ENCODE peak calls at places on chromosome 12, in eight cellular contexts. Y is suprapubic skin, E is BE2C, V is heart left ventricle, C is kidney epithelial cell, K is A549, S is neural progenitor cell, R is tibial artery. O is an unnamed sample.

GRCh38 chr12:94187351-94187750 is 39.0 kb downstream of the PLXNC1 start:
- DNase-seq in Y (no peak), E (no peak), V (no peak), C (no peak), K (no peak), S (no peak), R (no peak), O (no peak)

GRCh38 chr12:110555509-110556406 is 27.4 kb downstream of the PPTC7 start:
- DNase-seq in Y (no peak), E (no peak), V (no peak), C (no peak), K (no peak), S (no peak), R (no peak), O (peak)

GRCh38 chr12:12072064-12072760 is 1.5 kb downstream of the BCL2L14 start:
- DNase-seq in Y (no peak), E (no peak), V (no peak), C (no peak), K (no peak), S (no peak), R (no peak), O (no peak)

GRCh38 chr12:103503546-103504480 is 8.0 kb upstream of the C12orf42 start:
- DNase-seq in Y (no peak), E (peak), V (no peak), C (no peak), K (peak), S (peak), R (no peak), O (no peak)

GRCh38 chr12:65877836-65878235 is 53.6 kb downstream of the HMGA2 start:
- DNase-seq in Y (no peak), E (no peak), V (no peak), C (no peak), K (no peak), S (no peak), R (no peak), O (no peak)

GRCh38 chr12:67720383-67720856 is 71.9 kb downstream of the DYRK2 start:
- DNase-seq in Y (no peak), E (peak), V (peak), C (no peak), K (peak), S (no peak), R (peak), O (peak)

GRCh38 chr12:85781751-85782150 is 54.5 kb downstream of the RASSF9 start:
- DNase-seq in Y (no peak), E (no peak), V (no peak), C (no peak), K (no peak), S (no peak), R (no peak), O (no peak)

GRCh38 chr12:85805654-85806053 is 30.6 kb downstream of the RASSF9 start:
- DNase-seq in Y (no peak), E (no peak), V (no peak), C (no peak), K (no peak), S (no peak), R (no peak), O (no peak)

GRCh38 chr12:117596968-117597367 is 235.5 kb upstream of the NOS1 start:
- DNase-seq in Y (no peak), E (no peak), V (no peak), C (no peak), K (no peak), S (no peak), R (no peak), O (no peak)

GRCh38 chr12:16913832-16914490 is 308.0 kb upstream of the LMO3 start:
- DNase-seq in Y (no peak), E (no peak), V (no peak), C (no peak), K (peak), S (no peak), R (no peak), O (no peak)

GRCh38 chr12:51496907-51497306 is 72.3 kb downstream of the SLC4A8 start:
- DNase-seq in Y (no peak), E (no peak), V (no peak), C (no peak), K (no peak), S (no peak), R (no peak), O (no peak)

GRCh38 chr12:27344246-27344645 is 11.6 kb downstream of the BMAL2 start:
- DNase-seq in Y (no peak), E (no peak), V (no peak), C (no peak), K (no peak), S (no peak), R (no peak), O (no peak)

GRCh38 chr12:81259360-81259759 is 181.5 kb downstream of the ACSS3 start:
- DNase-seq in Y (no peak), E (no peak), V (no peak), C (no peak), K (no peak), S (no peak), R (no peak), O (no peak)

GRCh38 chr12:57521475-57522018 is 1.1 kb upstream of the MBD6 start:
- DNase-seq in Y (peak), E (peak), V (peak), C (no peak), K (peak), S (peak), R (peak), O (no peak)

GRCh38 chr12:78871566-78871965 is 7.0 kb downstream of the SYT1 start:
- DNase-seq in Y (no peak), E (no peak), V (no peak), C (no peak), K (no peak), S (no peak), R (no peak), O (no peak)

GRCh38 chr12:116026346-116026745 is 251.1 kb downstream of the MED13L start:
- DNase-seq in Y (no peak), E (no peak), V (no peak), C (no peak), K (no peak), S (no peak), R (no peak), O (no peak)

GRCh38 chr12:120109570-120110267 is 6.8 kb downstream of the RAB35 start:
- DNase-seq in Y (no peak), E (no peak), V (no peak), C (no peak), K (no peak), S (no peak), R (no peak), O (no peak)

GRCh38 chr12:117679776-117680175 is 289.0 kb downstream of the KSR2 start:
- DNase-seq in Y (no peak), E (no peak), V (no peak), C (no peak), K (no peak), S (no peak), R (no peak), O (peak)

GRCh38 chr12:48572326-48572725 is 2.5 kb upstream of the LALBA start:
- DNase-seq in Y (no peak), E (no peak), V (no peak), C (no peak), K (no peak), S (no peak), R (no peak), O (no peak)

GRCh38 chr12:45040977-45041376 is 9.9 kb downstream of the DBX2 start:
- DNase-seq in Y (no peak), E (no peak), V (no peak), C (no peak), K (no peak), S (no peak), R (no peak), O (no peak)

GRCh38 chr12:15393995-15394394 is 71.7 kb downstream of the PTPRO start:
- DNase-seq in Y (no peak), E (no peak), V (no peak), C (no peak), K (no peak), S (no peak), R (no peak), O (no peak)

GRCh38 chr12:104750061-104750460 is 208.0 kb downstream of the SLC41A2 start:
- DNase-seq in Y (no peak), E (no peak), V (peak), C (peak), K (no peak), S (no peak), R (no peak), O (peak)

GRCh38 chr12:20800160-20800559 is 10.3 kb upstream of the SLCO1B3 start:
- DNase-seq in Y (no peak), E (no peak), V (no peak), C (no peak), K (no peak), S (no peak), R (no peak), O (no peak)

GRCh38 chr12:65895759-65896656 is 71.7 kb downstream of the HMGA2 start:
- DNase-seq in Y (no peak), E (no peak), V (no peak), C (no peak), K (peak), S (peak), R (no peak), O (no peak)

GRCh38 chr12:91863702-91864101 is 281.9 kb downstream of the BTG1 start:
- DNase-seq in Y (no peak), E (no peak), V (no peak), C (no peak), K (no peak), S (no peak), R (no peak), O (no peak)

GRCh38 chr12:107472308-107472707 is 213.3 kb upstream of the PWP1 start:
- DNase-seq in Y (no peak), E (no peak), V (no peak), C (no peak), K (no peak), S (no peak), R (no peak), O (no peak)

GRCh38 chr12:848519-849191 is 96.3 kb downstream of the WNK1 start:
- DNase-seq in Y (no peak), E (no peak), V (no peak), C (no peak), K (no peak), S (no peak), R (no peak), O (no peak)

GRCh38 chr12:3055712-3056467 is 21.3 kb upstream of the TSPAN9 start:
- DNase-seq in Y (no peak), E (no peak), V (no peak), C (no peak), K (no peak), S (peak), R (no peak), O (no peak)

GRCh38 chr12:68406134-68406576 is 74.0 kb upstream of the MDM1 start:
- DNase-seq in Y (peak), E (no peak), V (peak), C (no peak), K (peak), S (peak), R (peak), O (peak)

GRCh38 chr12:75294797-75295196 is 35.3 kb downstream of the CAPS2 start:
- DNase-seq in Y (no peak), E (no peak), V (no peak), C (no peak), K (no peak), S (no peak), R (no peak), O (no peak)

GRCh38 chr12:75291014-75291413 is 39.1 kb downstream of the CAPS2 start:
- DNase-seq in Y (no peak), E (no peak), V (no peak), C (no peak), K (no peak), S (no peak), R (no peak), O (no peak)

GRCh38 chr12:75289678-75290200 is 40.4 kb downstream of the CAPS2 start:
- DNase-seq in Y (no peak), E (no peak), V (no peak), C (peak), K (peak), S (no peak), R (no peak), O (no peak)

DNA sequence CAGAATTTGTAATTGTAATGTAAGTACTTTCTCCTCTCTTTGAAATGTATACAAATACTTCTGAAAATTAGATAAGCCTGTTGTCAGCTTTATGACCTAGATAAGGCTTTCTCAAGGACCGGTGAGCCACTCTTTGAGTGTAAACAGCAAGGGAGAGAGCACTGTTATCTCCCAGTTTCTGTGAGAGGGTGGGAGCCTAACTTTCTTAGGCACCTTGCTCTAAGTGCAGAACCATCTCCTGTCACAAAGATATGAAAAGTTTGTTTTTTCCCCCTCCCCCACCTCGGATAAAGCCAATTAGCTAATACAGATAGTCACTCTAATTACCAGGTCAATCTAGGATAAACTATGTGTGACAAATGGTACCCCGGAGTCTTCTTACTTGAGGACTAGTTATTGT is 35.8 kb downstream of the CAPS2 start:
- DNase-seq in Y (no peak), E (no peak), V (no peak), C (no peak), K (no peak), S (no peak), R (no peak), O (no peak)
- TF ChIP-seq CTCF in Y (no peak), E (no peak), V (no peak), C (no peak), K (no peak), S (no peak), R (no peak), O (no peak)

GRCh38 chr12:89884917-89885316 is 176.3 kb upstream of the ATP2B1 start:
- DNase-seq in Y (no peak), E (no peak), V (no peak), C (no peak), K (no peak), S (peak), R (no peak), O (no peak)

GRCh38 chr12:89882051-89882450 is 173.4 kb upstream of the ATP2B1 start:
- DNase-seq in Y (no peak), E (no peak), V (no peak), C (no peak), K (no peak), S (peak), R (no peak), O (peak)

GRCh38 chr12:89882757-89883156 is 174.1 kb upstream of the ATP2B1 start:
- DNase-seq in Y (no peak), E (no peak), V (no peak), C (no peak), K (no peak), S (no peak), R (no peak), O (no peak)

GRCh38 chr12:89884365-89884915 is 175.8 kb upstream of the ATP2B1 start:
- DNase-seq in Y (no peak), E (no peak), V (no peak), C (no peak), K (no peak), S (peak), R (no peak), O (no peak)

GRCh38 chr12:89883630-89884364 is 175.2 kb upstream of the ATP2B1 start:
- DNase-seq in Y (no peak), E (no peak), V (no peak), C (no peak), K (no peak), S (peak), R (no peak), O (no peak)
- H3K4me3 ChIP-seq in Y (no peak), E (no peak), V (no peak), C (no peak), K (no peak), S (peak), R (no peak), O (no peak)

GRCh38 chr12:64670039-64670438 is 59.7 kb downstream of the RASSF3 start:
- DNase-seq in Y (no peak), E (no peak), V (no peak), C (no peak), K (no peak), S (no peak), R (no peak), O (no peak)
- TF ChIP-seq CTCF in Y (no peak), E (no peak), V (no peak), C (no peak), K (no peak), S (no peak), R (no peak), O (no peak)

DNA sequence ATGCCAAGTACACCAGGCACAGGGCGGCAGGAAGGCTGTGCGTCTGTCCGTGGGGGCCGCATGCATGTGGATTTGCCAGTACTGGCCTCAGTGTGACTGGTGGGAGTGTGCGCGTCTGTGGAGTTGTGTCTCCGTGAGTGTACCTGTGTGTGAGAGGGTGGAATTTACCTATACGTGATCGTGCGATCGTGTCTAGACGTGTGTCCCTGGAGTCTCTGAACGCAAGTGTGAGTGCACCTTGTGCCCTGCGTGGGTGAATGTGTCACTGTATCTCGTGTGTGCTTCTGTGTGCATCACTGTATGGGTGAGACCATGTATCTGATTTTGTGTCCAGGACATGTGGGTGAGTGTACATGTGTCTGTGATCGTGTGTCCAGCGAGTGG is 4.9 kb downstream of the LHX5 start:
- DNase-seq in Y (no peak), E (no peak), V (no peak), C (no peak), K (no peak), S (no peak), R (no peak), O (no peak)
- H3K4me3 ChIP-seq in Y (no peak), E (no peak), V (no peak), C (no peak), K (no peak), S (peak), R (no peak), O (no peak)

GRCh38 chr12:47141459-47141858 is 61.7 kb upstream of the AMIGO2 start:
- DNase-seq in Y (no peak), E (no peak), V (no peak), C (no peak), K (no peak), S (no peak), R (no peak), O (no peak)
- TF ChIP-seq CTCF in Y (no peak), E (no peak), V (no peak), C (no peak), K (no peak), S (no peak), R (no peak), O (no peak)

DNA sequence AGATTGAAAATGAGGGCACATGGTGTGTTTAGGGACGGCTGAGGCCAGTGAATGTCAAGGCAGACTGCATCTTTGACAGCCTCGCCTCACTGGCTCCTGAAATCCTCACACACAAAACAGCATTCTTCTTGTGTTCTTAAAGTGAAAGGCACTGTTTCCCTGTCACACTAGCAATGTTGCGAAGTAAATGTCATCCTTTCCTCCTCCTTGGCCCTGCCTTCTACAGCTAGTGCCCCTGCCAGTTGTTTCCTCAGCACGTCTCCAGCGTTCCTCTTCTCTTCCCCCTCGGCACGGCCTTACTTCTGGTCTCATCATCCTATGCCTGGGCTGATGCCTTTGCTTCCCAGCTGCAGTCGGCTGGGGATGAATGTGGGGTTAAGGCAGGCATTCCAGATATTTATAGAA is 129.4 kb upstream of the DNM1L start:
- DNase-seq in Y (no peak), E (no peak), V (no peak), C (no peak), K (no peak), S (peak), R (no peak), O (no peak)
- H3K4me3 ChIP-seq in Y (no peak), E (no peak), V (peak), C (no peak), K (no peak), S (no peak), R (peak), O (no peak)

GRCh38 chr12:122862872-122863701 is 27.8 kb downstream of the HIP1R start:
- DNase-seq in Y (peak), E (no peak), V (no peak), C (no peak), K (no peak), S (no peak), R (peak), O (no peak)
- TF ChIP-seq CTCF in Y (no peak), E (no peak), V (no peak), C (no peak), K (no peak), S (no peak), R (no peak), O (no peak)

GRCh38 chr12:1918875-1919236 is 404 bp upstream of the CACNA2D4 start:
- DNase-seq in Y (no peak), E (no peak), V (no peak), C (no peak), K (no peak), S (no peak), R (peak), O (no peak)
- H3K4me3 ChIP-seq in Y (peak), E (no peak), V (no peak), C (no peak), K (no peak), S (no peak), R (peak), O (no peak)

DNA sequence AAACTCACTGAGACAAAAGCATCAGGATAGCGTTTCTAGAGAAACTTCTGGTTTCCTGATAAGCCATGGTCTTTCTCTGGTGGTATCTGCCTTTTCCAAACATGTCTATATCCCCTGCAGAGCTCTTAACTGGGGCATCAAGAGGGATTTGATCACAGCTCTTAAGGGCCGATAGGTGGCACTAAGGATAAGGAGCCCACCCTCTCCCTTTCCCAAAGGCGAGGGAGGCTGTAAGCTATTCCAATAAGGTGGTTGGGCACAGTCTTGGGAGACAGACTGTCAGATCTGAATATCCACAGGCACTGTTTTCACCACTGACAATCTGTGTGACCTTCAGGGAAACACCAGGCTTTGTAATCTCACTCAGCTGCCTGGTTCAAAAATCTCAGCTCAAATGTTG is 206.0 kb downstream of the ADGRD1 start:
- DNase-seq in Y (no peak), E (no peak), V (no peak), C (no peak), K (peak), S (peak), R (no peak), O (no peak)
- TF ChIP-seq CTCF in Y (no peak), E (peak), V (no peak), C (peak), K (no peak), S (peak), R (no peak), O (no peak)

GRCh38 chr12:49961111-49961922 is at the start of gene AQP5:
- DNase-seq in Y (no peak), E (no peak), V (no peak), C (no peak), K (no peak), S (peak), R (no peak), O (no peak)

GRCh38 chr12:49962861-49963765 is 1.4 kb downstream of the AQP5 start:
- DNase-seq in Y (no peak), E (no peak), V (peak), C (peak), K (peak), S (peak), R (peak), O (no peak)

GRCh38 chr12:49961993-49962764 is 507 bp downstream of the AQP5 start:
- DNase-seq in Y (no peak), E (no peak), V (no peak), C (no peak), K (no peak), S (peak), R (no peak), O (no peak)

GRCh38 chr12:49959570-49960473 is 1.9 kb upstream of the AQP5 start:
- DNase-seq in Y (no peak), E (no peak), V (no peak), C (peak), K (peak), S (peak), R (no peak), O (no peak)

GRCh38 chr12:49960474-49961110 is 1.1 kb upstream of the AQP5 start:
- DNase-seq in Y (no peak), E (no peak), V (no peak), C (no peak), K (no peak), S (no peak), R (no peak), O (no peak)
- H3K4me3 ChIP-seq in Y (peak), E (no peak), V (no peak), C (no peak), K (no peak), S (peak), R (no peak), O (no peak)

O was measured in AG09309.